ENCODE peak calls at places on chromosomes 11 and 22, in four cellular contexts. One of them, this sample, is unnamed.

GRCh38 chr11:7561562-7561961 is 47.8 kb downstream of the PPFIBP2 start:
- DNase-seq in A549: no peak
- DNase-seq in HepG2: no peak
- DNase-seq in K562: no peak
- DNase-seq in this sample: no peak

GRCh38 chr11:24234822-24235508 is 261.9 kb upstream of the LUZP2 start:
- DNase-seq in A549: no peak
- DNase-seq in HepG2: no peak
- DNase-seq in K562: no peak
- DNase-seq in this sample: no peak

GRCh38 chr11:14029415-14029814 is 66.9 kb downstream of the SPON1 start:
- DNase-seq in A549: no peak
- DNase-seq in HepG2: no peak
- DNase-seq in K562: no peak
- DNase-seq in this sample: peak

GRCh38 chr11:8604078-8604723 is 10.2 kb upstream of the STK33 start:
- DNase-seq in A549: peak
- DNase-seq in HepG2: peak
- DNase-seq in K562: peak
- DNase-seq in this sample: peak

GRCh38 chr22:21014202-21015050 is 539 bp upstream of the P2RX6 start:
- DNase-seq in A549: peak
- DNase-seq in HepG2: peak
- DNase-seq in K562: peak
- DNase-seq in this sample: peak

GRCh38 chr11:130212431-130212961 is 52.9 kb downstream of the ST14 start:
- DNase-seq in A549: no peak
- DNase-seq in HepG2: no peak
- DNase-seq in K562: no peak
- DNase-seq in this sample: peak

GRCh38 chr11:122976396-122976733 is 5.3 kb downstream of the BSX start:
- DNase-seq in A549: no peak
- DNase-seq in HepG2: no peak
- DNase-seq in K562: no peak
- DNase-seq in this sample: peak

GRCh38 chr22:43488031-43488892 is 76.4 kb downstream of the MPPED1 start:
- DNase-seq in A549: no peak
- DNase-seq in HepG2: no peak
- DNase-seq in K562: no peak
- DNase-seq in this sample: no peak

GRCh38 chr11:88246680-88247079 is 71.4 kb upstream of the RAB38 start:
- DNase-seq in A549: peak
- DNase-seq in HepG2: no peak
- DNase-seq in K562: no peak
- DNase-seq in this sample: no peak

GRCh38 chr11:20367313-20367948 is 3.9 kb downstream of the HTATIP2 start:
- DNase-seq in A549: peak
- DNase-seq in HepG2: peak
- DNase-seq in K562: peak
- DNase-seq in this sample: no peak

GRCh38 chr11:62958547-62959071 is 26.2 kb downstream of the SLC22A6 start:
- DNase-seq in A549: no peak
- DNase-seq in HepG2: no peak
- DNase-seq in K562: no peak
- DNase-seq in this sample: no peak

GRCh38 chr11:64865286-64866172 is 12.9 kb downstream of the EHD1 start:
- DNase-seq in A549: no peak
- DNase-seq in HepG2: no peak
- DNase-seq in K562: no peak
- DNase-seq in this sample: no peak

GRCh38 chr11:40445391-40445790 is 1014.1 kb downstream of the LRRC4C start:
- DNase-seq in A549: peak
- DNase-seq in HepG2: peak
- DNase-seq in K562: no peak
- DNase-seq in this sample: no peak

GRCh38 chr22:50699754-50700386 is 27.2 kb downstream of the SHANK3 start:
- DNase-seq in A549: no peak
- DNase-seq in HepG2: peak
- DNase-seq in K562: peak
- DNase-seq in this sample: peak

GRCh38 chr11:14902650-14903350 is 10.8 kb upstream of the CYP2R1 start:
- DNase-seq in A549: no peak
- DNase-seq in HepG2: no peak
- DNase-seq in K562: no peak
- DNase-seq in this sample: no peak

GRCh38 chr22:38419121-38419863 is 35.7 kb downstream of the KCNJ4 start:
- DNase-seq in A549: no peak
- DNase-seq in HepG2: no peak
- DNase-seq in K562: no peak
- DNase-seq in this sample: no peak

GRCh38 chr11:128284634-128285033 is 302.7 kb downstream of the ETS1 start:
- DNase-seq in A549: no peak
- DNase-seq in HepG2: no peak
- DNase-seq in K562: no peak
- DNase-seq in this sample: no peak

DNA sequence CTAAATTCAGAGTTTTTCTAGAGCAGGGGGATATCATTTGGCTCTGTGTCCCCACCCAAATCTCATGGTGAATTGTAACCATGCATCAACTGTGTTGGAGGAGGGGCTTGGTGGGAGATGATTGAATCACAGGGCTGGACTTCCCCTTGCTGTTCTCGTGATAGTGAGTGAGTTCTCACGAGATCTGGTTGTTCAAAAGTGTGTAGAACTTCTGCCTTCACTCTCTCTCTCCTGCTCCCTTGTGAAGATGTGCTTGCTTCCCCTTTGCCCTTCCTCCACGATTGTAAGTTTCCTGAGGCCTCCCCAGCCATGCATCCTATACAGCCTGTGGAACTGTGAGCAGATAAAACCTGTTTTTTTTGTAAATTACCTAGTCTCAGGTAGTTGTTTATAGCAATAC is 22.0 kb upstream of the FBLN1 start:
- DNase-seq in A549: no peak
- DNase-seq in HepG2: no peak
- DNase-seq in K562: no peak
- DNase-seq in this sample: no peak
- TF ChIP-seq HMGXB4 in A549: no peak
- TF ChIP-seq HMGXB4 in HepG2: no peak
- TF ChIP-seq HMGXB4 in K562: no peak
- TF ChIP-seq HMGXB4 in this sample: no peak

GRCh38 chr11:105897161-105897560 is 124.9 kb downstream of the MSANTD4 start:
- DNase-seq in A549: no peak
- DNase-seq in HepG2: no peak
- DNase-seq in K562: no peak
- DNase-seq in this sample: no peak

DNA sequence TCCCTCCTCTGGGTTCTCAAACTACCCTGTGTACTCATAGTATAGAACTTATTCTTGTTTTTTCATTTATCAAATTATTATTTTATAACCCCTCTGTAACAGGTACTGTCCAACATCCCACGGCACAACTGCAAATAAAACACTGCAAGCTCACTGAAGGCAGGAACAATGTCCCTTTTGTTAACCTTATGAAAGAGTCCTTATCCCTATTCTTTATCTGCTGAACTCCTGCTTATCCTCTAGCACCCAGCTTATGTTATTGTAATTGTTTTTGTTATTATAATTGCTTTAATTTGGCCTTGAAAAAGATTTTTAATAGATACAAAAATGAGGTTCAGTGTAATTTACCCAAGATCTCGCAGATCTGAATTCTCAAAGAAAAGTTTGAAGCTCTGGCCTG is 130.4 kb downstream of the MSANTD4 start:
- DNase-seq in A549: no peak
- DNase-seq in HepG2: no peak
- DNase-seq in K562: no peak
- DNase-seq in this sample: no peak
- TF ChIP-seq HMGXB4 in A549: no peak
- TF ChIP-seq HMGXB4 in HepG2: no peak
- TF ChIP-seq HMGXB4 in K562: no peak
- TF ChIP-seq HMGXB4 in this sample: no peak

DNA sequence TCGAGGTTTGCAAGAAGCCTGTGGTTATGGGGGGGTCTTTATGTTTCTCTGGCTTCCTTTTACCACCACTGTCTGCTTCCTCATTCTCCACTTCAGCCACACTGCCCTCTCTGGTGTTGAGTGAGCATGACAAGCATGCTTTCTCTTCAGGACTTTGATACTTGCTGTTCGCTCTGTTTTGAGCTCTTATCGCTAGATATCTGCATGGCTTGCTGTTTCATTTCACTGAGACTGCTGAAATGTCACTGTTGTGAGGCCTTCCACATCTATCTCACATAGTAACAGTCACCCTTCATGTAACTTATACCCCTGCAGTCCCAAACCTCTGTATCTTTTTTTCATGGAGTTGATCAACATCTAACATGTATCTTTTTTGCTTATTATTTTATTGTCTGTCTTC is 59.8 kb downstream of the TMEM135 start:
- DNase-seq in A549: peak
- DNase-seq in HepG2: peak
- DNase-seq in K562: peak
- DNase-seq in this sample: peak
- TF ChIP-seq HMGXB4 in A549: no peak
- TF ChIP-seq HMGXB4 in HepG2: no peak
- TF ChIP-seq HMGXB4 in K562: no peak
- TF ChIP-seq HMGXB4 in this sample: no peak

GRCh38 chr11:68924073-68924925 is 20.6 kb downstream of the IGHMBP2 start:
- DNase-seq in A549: no peak
- DNase-seq in HepG2: no peak
- DNase-seq in K562: no peak
- DNase-seq in this sample: no peak
- TF ChIP-seq HMGXB4 in A549: no peak
- TF ChIP-seq HMGXB4 in HepG2: no peak
- TF ChIP-seq HMGXB4 in K562: no peak
- TF ChIP-seq HMGXB4 in this sample: no peak

DNA sequence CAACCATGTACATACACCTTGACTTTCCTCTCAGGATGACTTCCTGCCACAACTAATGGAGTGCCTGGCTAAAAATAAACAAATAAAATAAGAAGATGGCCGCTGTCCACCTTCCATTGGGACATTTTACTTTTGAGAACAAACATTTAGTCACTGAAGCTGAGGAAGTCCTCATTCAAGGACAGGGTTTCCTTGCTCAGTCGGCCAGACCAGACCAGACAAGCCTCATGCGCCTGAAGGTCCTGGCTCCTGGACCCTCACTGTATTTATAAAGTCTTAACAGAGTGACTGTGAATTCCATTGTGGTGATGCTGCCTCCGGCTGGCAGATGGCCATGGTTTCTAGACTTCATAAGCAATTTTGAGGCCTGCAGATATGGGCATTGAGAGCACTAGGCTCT is 114.5 kb downstream of the MAML2 start:
- DNase-seq in A549: peak
- DNase-seq in HepG2: peak
- DNase-seq in K562: no peak
- DNase-seq in this sample: no peak
- TF ChIP-seq HMGXB4 in A549: no peak
- TF ChIP-seq HMGXB4 in HepG2: no peak
- TF ChIP-seq HMGXB4 in K562: no peak
- TF ChIP-seq HMGXB4 in this sample: no peak